ENCODE peak calls at places on chromosomes 4 and X, in five cellular contexts. S is RKO; C is left ventricle myocardium superior; Z is fibroblast of pulmonary artery; K is activated CD4-positive, alpha-beta T cell treated with anti-CD3 and anti-CD28 coated beads, Interleukin-2, amount 50 U/mL, for 1 hour. U is an unnamed sample.

GRCh38 chr4:955161-955921 is 18.0 kb downstream of the DGKQ start:
- DNase-seq in C (no peak), S (no peak), K (no peak), Z (no peak), U (no peak)

GRCh38 chr4:76199664-76200211 is 13.9 kb downstream of the SCARB2 start:
- DNase-seq in S (no peak), Z (peak; percentile 51), K (no peak), C (no peak), U (no peak)

GRCh38 chr4:7964890-7965662 is 25.4 kb upstream of the AFAP1 start:
- DNase-seq in S (no peak), C (peak; percentile 70), Z (peak; percentile 87), K (peak; percentile 30), U (peak; percentile 95)

GRCh38 chrX:86149089-86149488 is 838 bp downstream of the DACH2 start:
- DNase-seq in S (no peak), Z (no peak), K (no peak), C (no peak), U (no peak)

GRCh38 chr4:10091531-10092181 is 24.9 kb downstream of the WDR1 start:
- DNase-seq in Z (no peak), C (peak; percentile 31), S (no peak), K (no peak), U (no peak)

GRCh38 chr4:185867770-185868169 is 55.8 kb upstream of the SORBS2 start:
- DNase-seq in K (no peak), S (no peak), Z (no peak), C (no peak), U (no peak)

GRCh38 chr4:126976850-126977249 is 655.9 kb upstream of the INTU start:
- DNase-seq in K (no peak), Z (no peak), C (no peak), S (no peak), U (no peak)

GRCh38 chrX:150036181-150036580 is 97.9 kb upstream of the EOLA2 start:
- DNase-seq in C (no peak), S (peak; percentile 26), K (no peak), Z (peak; percentile 54), U (peak; percentile 68)

GRCh38 chrX:43500240-43500639 is 155.9 kb upstream of the MAOA start:
- DNase-seq in K (no peak), S (no peak), C (no peak), Z (no peak), U (no peak)

GRCh38 chr4:51885371-51885770 is 42.4 kb downstream of the DCUN1D4 start:
- DNase-seq in C (no peak), Z (peak; percentile 60), S (peak; percentile 16), K (no peak), U (peak; percentile 43)

GRCh38 chrX:25156323-25156722 is 140.6 kb upstream of the ARX start:
- DNase-seq in C (no peak), S (no peak), K (no peak), Z (no peak), U (no peak)

GRCh38 chrX:134741801-134742200 is 83.5 kb upstream of the PLAC1 start:
- DNase-seq in Z (no peak), S (no peak), K (no peak), C (no peak), U (no peak)

GRCh38 chr4:53962516-53963225 is 101.7 kb downstream of the CHIC2 start:
- DNase-seq in Z (peak; percentile 55), S (no peak), C (no peak), K (no peak), U (peak; percentile 94)

GRCh38 chr4:18007625-18008024 is 13.9 kb downstream of the LCORL start:
- DNase-seq in Z (no peak), C (no peak), K (no peak), S (no peak), U (no peak)

GRCh38 chr4:139740531-139741041 is 75.0 kb downstream of the MGST2 start:
- DNase-seq in Z (peak; percentile 97), S (peak; percentile 3), K (no peak), C (peak; percentile 77), U (peak; percentile 94)

GRCh38 chrX:33840176-33840575 is 291.9 kb downstream of the FAM47A start:
- DNase-seq in Z (no peak), K (no peak), C (no peak), S (no peak), U (no peak)

GRCh38 chr4:33072340-33073089 is 2352.3 kb downstream of the PCDH7 start:
- DNase-seq in C (no peak), Z (peak; percentile 48), S (no peak), K (no peak), U (no peak)

GRCh38 chr4:102723511-102723910 is 37.3 kb downstream of the MANBA start:
- DNase-seq in C (no peak), K (no peak), Z (no peak), S (no peak), U (no peak)

GRCh38 chrX:79570524-79571240 is 203.5 kb upstream of the ITM2A start:
- DNase-seq in C (no peak), K (no peak), S (no peak), Z (no peak), U (no peak)

GRCh38 chrX:10047631-10048030 is 80.5 kb downstream of the CLDN34 start:
- DNase-seq in C (no peak), Z (no peak), S (no peak), K (no peak), U (no peak)

GRCh38 chr4:102454981-102455690 is 46.0 kb upstream of the NFKB1 start:
- DNase-seq in K (no peak), S (no peak), C (no peak), Z (no peak), U (no peak)